ENCODE peak calls at places on chromosomes 12 and 14, in seven cellular contexts. V is spleen, D is AG09309, H is uterus, Q is colonic mucosa, M is fibroblast of lung, A is heart left ventricle. R is an unnamed sample.

GRCh38 chr14:92440345-92441003 is 73.1 kb upstream of the RIN3 start:
- DNase-seq in V (no peak), M (no peak), A (no peak), H (no peak), D (no peak), Q (no peak), R (no peak)

GRCh38 chr12:132343294-132343972 is 14.0 kb upstream of the GALNT9 start:
- DNase-seq in Q (no peak), M (no peak), D (no peak), A (no peak), H (no peak), V (no peak), R (no peak)

GRCh38 chr14:95497561-95498011 is 18.9 kb downstream of the SYNE3 start:
- DNase-seq in M (no peak), H (no peak), D (no peak), Q (no peak), A (no peak), V (peak), R (no peak)

GRCh38 chr12:75712223-75712622 is 200.8 kb upstream of the KRR1 start:
- DNase-seq in M (peak), H (no peak), A (no peak), Q (no peak), V (no peak), D (no peak), R (no peak)

GRCh38 chr14:51517116-51517515 is 134.6 kb upstream of the FRMD6 start:
- DNase-seq in D (no peak), Q (no peak), H (no peak), M (no peak), A (no peak), V (no peak), R (no peak)

GRCh38 chr12:104459556-104459909 is 2.8 kb downstream of the CHST11 start:
- DNase-seq in V (no peak), D (no peak), M (no peak), A (no peak), Q (no peak), H (no peak), R (no peak)

GRCh38 chr14:99966912-99967311 is 98.3 kb upstream of the EVL start:
- DNase-seq in H (peak), A (no peak), M (no peak), V (no peak), D (no peak), Q (no peak), R (no peak)

GRCh38 chr12:13503094-13503835 is 306.7 kb downstream of the EMP1 start:
- DNase-seq in Q (no peak), V (no peak), A (no peak), H (no peak), M (peak), D (no peak), R (no peak)

GRCh38 chr14:92589213-92589852 is 75.8 kb downstream of the RIN3 start:
- DNase-seq in H (peak), D (no peak), M (peak), A (no peak), V (peak), Q (no peak), R (peak)

GRCh38 chr14:93909429-93910128 is 17.6 kb upstream of the FAM181A start:
- DNase-seq in A (no peak), V (no peak), D (no peak), Q (no peak), H (no peak), M (peak), R (peak)

GRCh38 chr12:14773685-14774073 is 29.6 kb downstream of the WBP11 start:
- DNase-seq in V (peak), M (no peak), A (no peak), H (no peak), Q (no peak), D (no peak), R (peak)

GRCh38 chr14:69013943-69014782 is 35.1 kb upstream of the ACTN1 start:
- DNase-seq in Q (peak), V (peak), A (peak), M (peak), D (no peak), H (no peak), R (peak)

GRCh38 chr14:39423793-39424192 is 8.4 kb downstream of the FBXO33 start:
- DNase-seq in M (no peak), D (no peak), H (no peak), V (no peak), A (no peak), Q (no peak), R (no peak)

DNA sequence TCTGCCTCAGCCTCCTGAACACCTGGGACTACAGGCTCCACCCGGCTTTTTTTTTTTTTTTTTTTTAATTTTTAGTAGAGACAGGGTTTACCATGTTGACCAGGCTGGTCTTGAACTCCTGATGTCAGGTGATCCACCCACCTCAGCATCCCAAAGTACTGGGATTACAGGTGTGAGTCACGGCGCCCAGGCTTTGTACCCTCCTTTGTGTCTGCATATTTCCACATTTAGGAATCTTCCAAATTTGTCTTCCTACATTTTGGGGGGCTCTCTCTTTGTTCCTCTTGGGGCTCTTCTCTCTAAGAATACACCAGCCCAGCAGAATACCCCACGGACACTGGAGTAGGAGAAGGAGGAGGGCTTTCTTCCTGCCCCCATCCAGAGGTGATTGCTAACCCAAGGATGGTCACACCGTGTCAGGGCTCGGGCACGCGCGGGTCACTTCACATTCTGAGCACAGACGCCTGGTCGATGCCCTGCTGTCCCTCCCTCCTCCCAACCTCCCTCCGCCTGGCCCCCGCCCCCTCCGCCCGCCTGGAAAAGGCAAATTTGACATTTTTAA is 2.1 kb upstream of the DNAJC22 start:
- DNase-seq in A (no peak), D (no peak), M (no peak), V (no peak), H (no peak), Q (no peak), R (no peak)
- H3K4me3 ChIP-seq in A (no peak), D (no peak), M (no peak), V (no peak), H (no peak), Q (no peak), R (no peak)

GRCh38 chr12:127685476-127686234 is 581.3 kb upstream of the TMEM132C start:
- DNase-seq in H (no peak), V (no peak), M (no peak), D (no peak), A (no peak), Q (no peak), R (no peak)

GRCh38 chr12:127688901-127689428 is 578.0 kb upstream of the TMEM132C start:
- DNase-seq in A (no peak), D (no peak), V (no peak), H (no peak), M (no peak), Q (no peak), R (no peak)

GRCh38 chr12:127690161-127690560 is 576.8 kb upstream of the TMEM132C start:
- DNase-seq in M (no peak), A (no peak), Q (no peak), D (no peak), V (no peak), H (no peak), R (no peak)
- TF ChIP-seq CTCF in M (no peak), A (peak), Q (no peak), D (peak), V (no peak), H (no peak), R (peak)

DNA sequence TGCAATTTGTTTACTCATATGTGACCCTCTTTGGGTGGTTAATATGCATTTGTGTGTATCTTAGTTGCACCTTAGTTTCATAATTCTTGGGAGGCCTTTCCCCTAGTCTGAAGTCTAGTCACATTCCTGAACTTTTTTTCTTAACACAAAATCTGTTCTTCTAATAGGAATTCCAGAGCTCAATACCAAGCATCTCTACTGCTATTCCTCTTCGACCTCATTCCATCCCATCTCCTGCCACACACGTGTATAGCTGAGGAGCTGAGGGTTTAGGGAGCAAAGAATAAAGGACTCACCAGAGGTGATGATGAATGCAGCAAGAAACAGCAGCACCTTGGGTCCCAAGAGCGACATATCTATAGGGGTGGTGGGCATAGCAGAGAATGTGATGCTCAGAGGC is 875 bp downstream of the MFAP5 start:
- DNase-seq in V (no peak), Q (no peak), D (no peak), A (no peak), M (peak), H (no peak), R (no peak)
- H3K4me3 ChIP-seq in V (no peak), Q (no peak), D (peak), A (no peak), M (no peak), H (peak), R (no peak)

DNA sequence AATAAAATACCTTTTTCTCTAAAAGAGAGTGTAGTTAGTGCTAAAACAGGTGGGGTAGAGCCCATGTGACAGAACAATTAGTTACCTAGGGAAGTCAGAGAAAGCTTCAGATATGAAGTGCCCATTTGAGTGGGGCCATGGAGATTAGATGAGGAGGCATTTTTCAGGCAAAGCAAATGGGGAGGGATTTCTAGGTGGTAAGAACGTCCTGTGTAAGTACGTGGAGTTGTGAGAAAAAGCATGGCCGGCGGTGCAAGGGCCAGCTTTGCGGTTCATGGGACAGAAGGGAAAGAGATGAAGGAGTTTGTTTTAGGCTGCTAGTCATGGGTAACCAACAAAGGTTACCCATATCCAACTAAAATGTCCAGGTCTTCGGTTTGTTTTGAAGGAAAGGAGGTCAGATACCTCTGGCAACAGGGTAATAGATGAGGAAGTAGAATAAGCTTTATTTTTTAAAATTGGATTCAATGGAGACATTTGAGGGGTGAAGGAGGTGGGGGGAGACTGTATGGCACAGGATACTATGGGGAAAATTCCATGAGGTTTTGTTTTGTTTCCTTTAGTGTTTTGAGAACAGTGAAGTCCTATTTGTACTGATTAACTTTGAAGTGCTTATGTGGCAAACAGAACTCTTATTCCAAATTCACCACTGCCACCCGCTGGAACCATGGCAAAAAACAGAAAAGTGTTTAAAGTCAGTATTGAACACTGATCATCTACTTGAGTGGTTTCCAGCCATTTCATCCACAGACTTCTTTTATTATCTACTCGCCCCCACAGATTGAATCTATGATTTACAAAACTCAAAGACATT is 10.0 kb upstream of the SNRPF start:
- DNase-seq in V (no peak), H (no peak), A (no peak), Q (no peak), D (no peak), M (peak), R (peak)
- TF ChIP-seq CTCF in V (no peak), H (no peak), A (peak), Q (no peak), D (peak), M (peak), R (peak)

DNA sequence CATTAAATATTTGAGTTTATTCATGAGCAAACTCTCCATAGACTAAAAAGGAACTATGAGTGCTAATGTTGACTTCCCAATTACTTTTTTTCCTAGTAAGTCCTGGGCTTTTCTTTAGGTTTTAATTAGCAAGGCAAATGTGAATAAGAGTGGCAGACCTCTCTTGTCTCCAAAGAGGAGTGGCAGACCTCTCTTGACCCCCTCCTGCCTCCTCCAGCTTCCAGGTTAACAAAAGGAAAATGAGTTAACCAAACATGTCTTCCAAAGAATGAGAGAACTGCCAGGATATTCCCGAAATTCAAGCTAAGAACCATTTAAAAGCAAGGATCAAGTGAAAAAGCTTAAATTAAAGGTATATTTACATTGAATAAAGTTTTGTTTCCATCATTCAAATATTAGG is 253.2 kb downstream of the MDGA2 start:
- DNase-seq in D (no peak), Q (no peak), V (no peak), A (no peak), H (no peak), M (no peak), R (no peak)
- H3K4me3 ChIP-seq in D (no peak), Q (no peak), V (no peak), A (no peak), H (no peak), M (no peak), R (no peak)

GRCh38 chr14:36524220-36524837 is 4.3 kb upstream of the NKX2-1 start:
- DNase-seq in M (no peak), A (no peak), Q (no peak), H (no peak), V (no peak), D (no peak), R (no peak)
- TF ChIP-seq CTCF in M (no peak), A (no peak), Q (no peak), H (no peak), V (no peak), D (no peak), R (no peak)

DNA sequence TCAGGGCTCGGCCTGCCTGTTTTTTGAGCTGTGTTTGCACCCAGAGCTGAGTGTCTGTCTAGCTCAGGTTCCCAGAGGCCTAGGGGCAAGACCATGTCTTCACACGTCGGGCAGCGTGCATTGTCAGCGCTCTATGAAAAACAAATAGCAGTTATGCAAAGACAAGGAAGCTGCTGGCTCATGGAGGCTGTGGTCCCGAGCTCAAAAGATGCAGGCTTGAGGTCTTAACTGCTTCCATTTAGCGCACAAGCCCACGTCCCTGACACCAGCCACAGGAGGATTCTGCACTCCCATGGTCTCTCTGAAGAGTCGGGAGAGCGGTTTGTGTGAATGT is 48.6 kb downstream of the NINJ2 start:
- DNase-seq in M (no peak), D (no peak), V (no peak), Q (no peak), H (no peak), A (no peak), R (no peak)
- H3K4me3 ChIP-seq in M (no peak), D (no peak), V (no peak), Q (no peak), H (no peak), A (no peak), R (no peak)

DNA sequence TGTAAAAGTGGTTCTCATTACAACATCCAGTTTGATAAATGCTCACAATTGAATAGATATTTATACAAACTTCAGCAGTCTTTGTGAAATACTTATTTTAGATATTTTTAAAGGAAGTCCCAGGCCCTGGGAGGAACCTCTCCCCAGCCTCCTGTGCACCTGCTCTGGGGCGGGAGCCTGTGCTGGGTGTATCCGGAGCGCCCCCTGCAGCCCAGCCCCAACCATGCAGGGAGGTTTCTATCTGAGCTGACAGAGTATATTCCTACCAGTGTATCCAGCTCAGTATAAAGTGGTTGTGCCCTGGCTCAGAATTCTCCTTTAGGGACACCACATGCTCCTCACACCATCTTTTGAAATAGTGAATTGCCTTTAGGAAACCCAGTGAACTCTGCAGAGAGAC is 851.8 kb downstream of the TMEM121 start:
- DNase-seq in D (no peak), A (peak), Q (no peak), V (no peak), H (no peak), M (no peak), R (no peak)
- TF ChIP-seq CTCF in D (no peak), A (peak), Q (no peak), V (no peak), H (no peak), M (no peak), R (no peak)

GRCh38 chr12:71484272-71484905 is 44.8 kb downstream of the LGR5 start:
- DNase-seq in A (no peak), H (no peak), Q (no peak), D (no peak), M (no peak), V (no peak), R (no peak)
- H3K4me3 ChIP-seq in A (no peak), H (no peak), Q (no peak), D (no peak), M (no peak), V (no peak), R (no peak)

R was measured in fibroblast of pulmonary artery.